ENCODE peak calls at places on chromosomes 6 and 20, in four cellular contexts. Q is epithelial cell of prostate, V is NCI-H345, B is A549. L is an unnamed sample.
A peak's percentile ranks its signal among the peaks of the same experiment; 100 is the strongest.

GRCh38 chr20:44133424-44133823 is 53.6 kb downstream of the JPH2 start:
- DNase-seq in Q (no peak), V (no peak), B (no peak), L (no peak)

GRCh38 chr6:61688165-61688564 is 597.9 kb downstream of the KHDRBS2 start:
- DNase-seq in Q (no peak), V (no peak), B (no peak), L (no peak)

GRCh38 chr6:35402136-35402855 is 49.8 kb upstream of the FANCE start:
- DNase-seq in Q (no peak), V (no peak), B (peak; percentile 25), L (no peak)

GRCh38 chr20:62952373-62953166 is at the start of gene SLC17A9:
- DNase-seq in Q (no peak), V (no peak), B (no peak), L (no peak)

GRCh38 chr6:145838305-145838704 is 23.7 kb upstream of the FBXO30 start:
- DNase-seq in Q (no peak), V (no peak), B (no peak), L (no peak)

GRCh38 chr6:132813173-132813856 is 1.1 kb upstream of the RPS12 start:
- DNase-seq in Q (no peak), V (peak; percentile 42), B (peak; percentile 33), L (no peak)

GRCh38 chr6:84065718-84066290 is 32.2 kb downstream of the MRAP2 start:
- DNase-seq in Q (peak; percentile 91), V (no peak), B (no peak), L (peak; percentile 46)

GRCh38 chr6:53956068-53956711 is 155.1 kb upstream of the MLIP start:
- DNase-seq in Q (peak; percentile 14), V (peak; percentile 73), B (peak; percentile 74), L (no peak)

GRCh38 chr20:3678893-3679720 is 2.7 kb downstream of the ADAM33 start:
- DNase-seq in Q (no peak), V (no peak), B (no peak), L (no peak)

GRCh38 chr20:48823960-48824497 is 3.8 kb downstream of the PREX1 start:
- DNase-seq in Q (peak; percentile 45), V (no peak), B (no peak), L (no peak)

GRCh38 chr20:23139524-23139923 is 53.4 kb upstream of the CD93 start:
- DNase-seq in Q (peak; percentile 81), V (peak; percentile 89), B (no peak), L (peak; percentile 82)

GRCh38 chr6:4466769-4467480 is 309.3 kb upstream of the CDYL start:
- DNase-seq in Q (peak; percentile 39), V (no peak), B (peak; percentile 27), L (no peak)

GRCh38 chr6:114862809-114863208 is 520.0 kb upstream of the HS3ST5 start:
- DNase-seq in Q (no peak), V (no peak), B (no peak), L (no peak)

GRCh38 chr20:5557123-5557522 is 193.1 kb upstream of the SHLD1 start:
- DNase-seq in Q (no peak), V (peak; percentile 43), B (peak; percentile 78), L (peak; percentile 2)

GRCh38 chr6:4928426-4928825 is 75.4 kb downstream of the RPP40 start:
- DNase-seq in Q (no peak), V (no peak), B (no peak), L (no peak)

GRCh38 chr6:124770131-124770530 is 192.1 kb upstream of the RNF217 start:
- DNase-seq in Q (no peak), V (peak; percentile 26), B (no peak), L (no peak)

GRCh38 chr20:732727-733126 is 35.6 kb downstream of the SLC52A3 start:
- DNase-seq in Q (no peak), V (no peak), B (no peak), L (no peak)

GRCh38 chr6:158752613-158753012 is 66.6 kb downstream of the EZR start:
- DNase-seq in Q (no peak), V (peak; percentile 81), B (no peak), L (no peak)

GRCh38 chr6:113871975-113872374 is 14.8 kb downstream of the MARCKS start:
- DNase-seq in Q (no peak), V (no peak), B (no peak), L (no peak)

GRCh38 chr20:25376236-25376635 is 14.4 kb downstream of the ABHD12 start:
- DNase-seq in Q (no peak), V (no peak), B (no peak), L (no peak)

GRCh38 chr20:47568019-47568418 is 66.3 kb downstream of the NCOA3 start:
- DNase-seq in Q (no peak), V (peak; percentile 75), B (peak; percentile 62), L (no peak)